ENCODE peak calls at places on chromosomes 11 and 22, in seven cellular contexts. O is breast epithelium, K is H1, N is fibroblast of lung, Q is progenitor cell of endocrine pancreas, W is PC-3, Z is bronchial epithelial cell. T is an unnamed sample.

GRCh38 chr11:28529540-28530410 is 421.6 kb downstream of the METTL15 start:
- DNase-seq in N (peak; percentile 82), W (peak; percentile 83), O (no peak), K (no peak), Z (peak; percentile 59), Q (no peak), T (no peak)

GRCh38 chr11:81963018-81963417 is 770.6 kb downstream of the FAM181B start:
- DNase-seq in W (peak; percentile 1), N (peak; percentile 11), Z (peak; percentile 33), K (no peak), O (no peak), Q (no peak), T (no peak)

GRCh38 chr11:99142237-99142636 is 121.5 kb downstream of the CNTN5 start:
- DNase-seq in O (no peak), K (no peak), N (no peak), Q (no peak), Z (no peak), W (no peak), T (no peak)

GRCh38 chr11:40885257-40885947 is 574.0 kb downstream of the LRRC4C start:
- DNase-seq in N (no peak), Z (peak; percentile 21), W (peak; percentile 25), K (no peak), Q (no peak), O (no peak), T (no peak)

GRCh38 chr11:1734571-1735081 is 15.8 kb downstream of the IFITM10 start:
- DNase-seq in Z (no peak), W (no peak), O (no peak), K (no peak), Q (no peak), N (no peak), T (no peak)

GRCh38 chr11:112525270-112525669 is 264.6 kb upstream of the PLET1 start:
- DNase-seq in K (no peak), N (peak; percentile 25), Q (no peak), W (no peak), O (no peak), Z (peak; percentile 82), T (no peak)

GRCh38 chr11:72354356-72355115 is 79.8 kb downstream of the CLPB start:
- DNase-seq in K (no peak), Q (no peak), W (peak; percentile 30), N (no peak), O (no peak), Z (peak; percentile 21), T (no peak)

GRCh38 chr11:34104680-34105078 is 750 bp upstream of the NAT10 start:
- DNase-seq in K (no peak), Q (no peak), N (peak; percentile 15), Z (no peak), O (no peak), W (peak; percentile 5), T (no peak)

GRCh38 chr11:10275714-10276113 is 18.3 kb downstream of the SBF2 start:
- DNase-seq in Q (no peak), Z (peak; percentile 81), O (no peak), K (no peak), W (peak; percentile 24), N (no peak), T (no peak)

DNA sequence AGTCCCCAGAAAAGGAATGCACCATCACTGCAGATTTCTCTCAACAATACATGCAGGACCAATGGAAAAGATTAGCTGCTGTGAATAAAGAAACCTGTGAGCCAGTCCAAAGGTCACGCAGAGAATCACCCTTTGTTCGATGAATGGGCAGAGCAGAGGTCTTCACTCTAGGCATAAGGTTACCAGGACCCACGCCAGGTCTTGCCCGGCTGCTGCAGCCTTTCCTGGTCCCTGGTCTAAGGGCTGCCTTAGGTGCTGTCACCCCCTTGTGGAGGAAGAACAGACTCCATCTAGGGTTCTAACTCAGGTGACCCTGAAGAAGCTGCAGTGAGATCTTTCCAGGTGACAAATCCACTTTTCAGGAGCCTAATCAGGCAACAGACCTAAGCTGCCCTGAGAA is 29.0 kb upstream of the NAP1L4 start:
- DNase-seq in K (no peak), O (no peak), Q (peak; percentile 43), N (peak; percentile 31), Z (peak; percentile 61), W (peak; percentile 46), T (no peak)
- TF ChIP-seq CTCF in K (peak; percentile 78), O (peak; percentile 41), Q (peak; percentile 73), N (peak; percentile 30), Z (peak; percentile 70), W (peak; percentile 65), T (no peak)

GRCh38 chr22:49925525-49926128 is 7.2 kb downstream of the CRELD2 start:
- DNase-seq in O (no peak), W (no peak), Z (no peak), Q (no peak), N (no peak), K (no peak), T (no peak)
- TF ChIP-seq CTCF in O (no peak), W (no peak), Z (no peak), Q (no peak), N (no peak), K (no peak), T (no peak)

DNA sequence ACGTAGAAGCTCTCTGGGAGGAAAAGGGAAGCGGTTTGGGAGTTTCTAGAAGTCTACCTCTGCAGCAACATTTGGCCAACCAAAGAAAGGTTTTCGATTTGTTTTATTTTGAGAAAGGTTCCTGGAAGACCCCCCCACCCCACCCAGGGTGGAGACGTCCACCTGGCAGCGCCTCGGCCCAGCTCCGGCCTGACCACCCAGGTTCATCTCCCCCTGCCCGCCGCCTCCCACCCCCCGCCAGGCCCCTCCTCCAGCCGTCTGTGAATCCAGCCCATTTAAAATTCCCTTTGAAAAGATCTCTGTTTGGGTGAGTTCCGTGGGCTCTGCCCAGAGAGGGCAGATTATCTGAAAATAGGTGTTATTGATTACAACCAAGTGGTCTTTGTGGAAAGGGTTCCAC is 43.3 kb downstream of the KCNJ1 start:
- DNase-seq in Z (no peak), W (no peak), N (no peak), Q (no peak), K (no peak), O (no peak), T (no peak)
- TF ChIP-seq CTCF in Z (no peak), W (no peak), N (no peak), Q (no peak), K (no peak), O (no peak), T (no peak)

GRCh38 chr11:113906038-113906437 is 1.4 kb downstream of the HTR3B start:
- DNase-seq in Z (peak; percentile 70), Q (no peak), N (peak; percentile 55), O (no peak), W (peak; percentile 93), K (no peak), T (no peak)
- TF ChIP-seq CTCF in Z (peak; percentile 41), Q (peak; percentile 69), N (no peak), O (no peak), W (peak; percentile 73), K (peak; percentile 60), T (no peak)

GRCh38 chr22:41845380-41846267 is 12.7 kb downstream of the SREBF2 start:
- DNase-seq in W (no peak), N (no peak), Z (no peak), Q (no peak), K (no peak), O (no peak), T (no peak)

GRCh38 chr22:41846268-41847002 is 13.5 kb downstream of the SREBF2 start:
- DNase-seq in Q (no peak), O (no peak), K (no peak), Z (no peak), N (no peak), W (no peak), T (no peak)

GRCh38 chr22:41847300-41847699 is 14.4 kb downstream of the SREBF2 start:
- DNase-seq in Z (no peak), K (no peak), Q (no peak), W (no peak), N (no peak), O (no peak), T (no peak)

GRCh38 chr22:41844513-41844912 is 11.6 kb downstream of the SREBF2 start:
- DNase-seq in Z (peak; percentile 63), N (no peak), Q (no peak), W (peak; percentile 74), O (no peak), K (no peak), T (no peak)

DNA sequence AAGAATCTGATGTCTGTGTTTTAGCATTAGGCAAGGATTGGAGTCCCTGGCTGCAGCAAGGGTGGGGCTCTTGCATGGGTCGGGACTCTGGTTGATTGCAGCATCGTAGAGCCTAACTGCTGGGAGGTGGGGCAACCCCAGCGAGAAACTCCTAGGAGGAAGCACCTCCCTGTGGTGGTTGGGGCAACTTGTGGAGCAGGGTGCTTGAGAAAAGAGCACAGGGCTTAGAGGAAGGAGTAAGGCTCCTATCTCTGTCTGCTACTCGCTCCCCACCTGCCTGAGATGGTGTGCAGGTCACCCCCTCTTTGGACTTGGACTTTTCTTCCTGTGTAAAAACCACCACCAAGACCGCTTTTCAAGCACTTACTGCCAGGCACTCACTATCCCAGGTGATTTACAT is 15.6 kb downstream of the SREBF2 start:
- DNase-seq in Z (no peak), W (no peak), N (peak; percentile 61), Q (no peak), O (no peak), K (no peak), T (no peak)
- TF ChIP-seq CTCF in Z (peak; percentile 35), W (no peak), N (no peak), Q (no peak), O (no peak), K (no peak), T (no peak)

GRCh38 chr11:48051217-48051848 is 71.0 kb downstream of the PTPRJ start:
- DNase-seq in K (no peak), W (no peak), O (no peak), Q (no peak), N (no peak), Z (no peak), T (no peak)

GRCh38 chr11:48050304-48050703 is 69.9 kb downstream of the PTPRJ start:
- DNase-seq in O (no peak), K (no peak), Z (no peak), W (no peak), Q (no peak), N (no peak), T (no peak)

GRCh38 chr11:48054994-48055291 is 74.6 kb downstream of the PTPRJ start:
- DNase-seq in W (no peak), N (no peak), O (no peak), Q (no peak), Z (no peak), K (no peak), T (no peak)

GRCh38 chr11:48055292-48056132 is 75.2 kb downstream of the PTPRJ start:
- DNase-seq in N (no peak), Q (no peak), K (no peak), Z (peak; percentile 51), O (no peak), W (peak; percentile 96), T (no peak)

DNA sequence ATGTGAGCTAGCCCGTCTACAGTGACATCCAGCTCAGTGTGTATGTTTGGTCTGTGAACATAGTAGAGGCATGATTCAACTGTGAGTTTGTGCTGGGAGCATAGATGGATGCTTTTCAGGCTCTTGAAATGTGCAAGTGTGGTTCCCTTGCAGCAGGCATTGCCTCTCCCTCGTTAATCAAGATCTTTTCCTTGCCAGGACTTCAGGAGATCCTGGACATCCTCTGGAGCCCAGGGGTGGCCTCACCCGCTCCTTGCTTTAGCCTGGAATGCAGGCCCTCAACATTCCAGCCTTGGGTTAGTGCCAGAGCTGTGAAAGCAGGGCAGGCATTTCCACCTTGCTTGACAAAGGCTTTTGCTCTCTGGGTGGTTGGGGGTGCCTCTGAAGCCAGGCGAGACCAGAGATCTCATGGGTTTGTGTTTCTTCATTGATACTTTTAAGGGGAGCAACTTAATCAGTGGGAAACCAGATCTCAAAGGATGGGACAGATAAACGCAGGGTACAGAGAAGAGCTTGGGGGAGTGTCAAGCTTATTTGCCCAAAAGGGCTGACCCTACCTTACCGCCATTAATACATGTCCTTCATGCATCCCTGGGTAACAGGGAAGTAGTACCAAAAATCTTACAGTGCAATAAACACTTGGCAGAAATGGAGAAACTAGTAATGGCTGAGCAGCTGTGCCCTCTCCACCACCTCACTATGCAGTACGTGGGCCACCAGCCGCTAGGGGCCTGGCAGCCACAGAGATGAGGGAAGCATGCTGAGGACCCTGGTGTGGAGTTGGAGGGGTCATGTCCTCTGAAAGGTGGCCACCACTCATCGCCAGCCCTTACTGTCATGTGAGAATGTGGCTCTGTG is 72.1 kb downstream of the PTPRJ start:
- DNase-seq in Q (no peak), O (peak; percentile 90), W (peak; percentile 93), Z (peak; percentile 67), K (peak; percentile 53), N (peak; percentile 21), T (no peak)
- TF ChIP-seq CTCF in Q (no peak), O (no peak), W (no peak), Z (no peak), K (no peak), N (no peak), T (no peak)